ENCODE peak calls at places on chromosomes 12 and 14, in four cellular contexts. L is H1, O is HepG2, K is SK-N-SH. U is an unnamed sample.

GRCh38 chr12:92551853-92552397 is 150.9 kb upstream of the PLEKHG7 start:
- DNase-seq in O (no peak), L (no peak), K (no peak), U (no peak)

GRCh38 chr14:62468946-62469345 is 576.3 kb downstream of the KCNH5 start:
- DNase-seq in O (no peak), K (no peak), L (no peak), U (no peak)

GRCh38 chr14:90381011-90381790 is 15.6 kb upstream of the CALM1 start:
- DNase-seq in O (peak; percentile 24), K (no peak), L (no peak), U (no peak)

GRCh38 chr12:130337476-130338303 is at the start of gene PIWIL1:
- DNase-seq in L (no peak), O (no peak), K (peak; percentile 94), U (no peak)

GRCh38 chr12:12224240-12224940 is 42.5 kb downstream of the LRP6 start:
- DNase-seq in L (no peak), O (no peak), K (no peak), U (no peak)

GRCh38 chr14:79100578-79100977 is 930.4 kb downstream of the NRXN3 start:
- DNase-seq in O (no peak), K (no peak), L (no peak), U (no peak)

GRCh38 chr12:57836442-57837375 is 9.8 kb downstream of the CTDSP2 start:
- DNase-seq in O (no peak), L (no peak), K (no peak), U (no peak)

GRCh38 chr14:68730811-68731425 is 61.9 kb downstream of the ZFP36L1 start:
- DNase-seq in K (no peak), L (no peak), O (no peak), U (no peak)

GRCh38 chr12:77494306-77494705 is 336.4 kb upstream of the NAV3 start:
- DNase-seq in O (no peak), K (no peak), L (no peak), U (no peak)

GRCh38 chr12:116591608-116592115 is 32.5 kb downstream of the MAP1LC3B2 start:
- DNase-seq in O (no peak), L (no peak), K (no peak), U (no peak)

GRCh38 chr12:51666696-51667095 is 75.7 kb downstream of the SCN8A start:
- DNase-seq in O (no peak), L (no peak), K (no peak), U (no peak)

GRCh38 chr14:90820958-90821357 is 4.7 kb upstream of the TTC7B start:
- DNase-seq in O (no peak), L (no peak), K (no peak), U (no peak)

GRCh38 chr12:810635-811415 is 58.4 kb downstream of the WNK1 start:
- DNase-seq in K (no peak), L (no peak), O (no peak), U (no peak)

GRCh38 chr12:71662861-71663560 is 637 bp downstream of the ZFC3H1 start:
- DNase-seq in O (peak; percentile 22), K (peak; percentile 56), L (no peak), U (peak; percentile 57)
- TF ChIP-seq JUND in O (no peak), K (no peak), L (no peak), U (no peak)

GRCh38 chr14:99122521-99123125 is 149.4 kb downstream of the BCL11B start:
- DNase-seq in K (no peak), L (no peak), O (no peak), U (no peak)
- TF ChIP-seq JUND in K (no peak), L (no peak), O (no peak), U (no peak)

GRCh38 chr12:114746297-114747074 is 62.5 kb upstream of the TBX3 start:
- DNase-seq in O (no peak), L (no peak), K (no peak), U (no peak)
- TF ChIP-seq JUND in O (no peak), L (no peak), K (no peak), U (no peak)

GRCh38 chr12:80166751-80167150 is 67.4 kb downstream of the OTOGL start:
- DNase-seq in L (no peak), O (no peak), K (no peak), U (no peak)

GRCh38 chr12:80161612-80162011 is 62.3 kb downstream of the OTOGL start:
- DNase-seq in L (no peak), K (no peak), O (no peak), U (no peak)

GRCh38 chr12:80165741-80166140 is 66.4 kb downstream of the OTOGL start:
- DNase-seq in L (no peak), K (no peak), O (no peak), U (no peak)

GRCh38 chr12:80157640-80158039 is 58.3 kb downstream of the OTOGL start:
- DNase-seq in K (no peak), O (no peak), L (no peak), U (no peak)

DNA sequence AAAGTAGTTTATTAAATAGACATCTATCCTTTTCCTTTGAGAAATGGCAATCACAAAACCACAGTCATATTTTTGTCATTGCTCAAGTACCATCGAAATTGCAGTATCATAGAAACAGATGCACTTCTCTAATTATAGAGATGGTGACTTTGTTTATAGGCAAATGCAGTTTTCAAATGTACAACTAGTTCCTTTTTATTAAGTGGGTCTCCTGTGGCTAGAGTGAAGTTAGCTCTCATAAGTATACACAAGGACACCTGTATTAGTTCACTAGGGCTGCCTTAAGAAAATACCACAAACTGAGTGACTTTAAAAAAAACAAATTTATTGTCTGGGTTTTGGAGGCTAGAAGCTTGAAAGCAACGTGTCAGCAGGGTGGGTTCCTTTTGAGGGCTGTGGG is 62.8 kb downstream of the OTOGL start:
- DNase-seq in O (no peak), K (no peak), L (no peak), U (no peak)
- TF ChIP-seq JUND in O (no peak), K (no peak), L (no peak), U (no peak)

DNA sequence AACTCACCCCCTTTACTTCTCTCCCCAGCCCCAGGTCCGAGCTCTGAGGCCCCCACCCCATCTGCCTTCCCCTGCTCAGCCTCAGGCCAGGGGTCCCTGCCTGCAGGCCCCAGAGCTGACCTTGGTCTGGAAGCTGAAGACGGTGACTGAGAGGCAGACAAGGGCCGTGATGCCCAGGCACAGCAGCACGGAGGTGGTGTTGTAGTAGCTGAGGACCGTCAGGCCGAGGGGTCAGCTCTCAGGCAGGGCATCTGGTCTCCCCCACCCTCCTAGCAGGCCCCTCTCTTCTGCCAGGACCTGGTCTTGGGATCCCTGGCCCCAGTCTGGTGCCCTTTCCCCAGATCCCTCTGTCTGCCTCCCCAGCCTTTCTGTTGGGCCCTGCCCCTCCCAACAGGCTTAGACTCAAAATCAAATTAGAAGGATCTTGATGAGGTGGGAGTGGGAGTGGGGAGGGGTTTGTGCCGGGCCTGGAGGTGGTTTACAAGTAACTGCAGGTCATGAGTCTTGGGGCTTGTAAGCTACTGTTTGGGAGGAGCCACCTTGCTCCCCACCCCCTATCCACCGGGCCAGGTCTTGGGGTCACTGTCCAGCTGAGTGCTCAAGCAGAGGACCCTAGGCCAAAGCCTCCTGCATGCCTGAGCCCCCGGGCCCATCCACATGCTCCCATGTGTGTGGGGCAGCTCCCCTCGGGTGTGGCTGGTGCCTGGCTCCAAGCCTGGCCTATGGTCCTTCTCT is 14.2 kb downstream of the FAIM2 start:
- DNase-seq in K (no peak), L (no peak), O (no peak), U (no peak)
- TF ChIP-seq JUND in K (no peak), L (no peak), O (no peak), U (no peak)

GRCh38 chr14:104367811-104368750 is 211.5 kb upstream of the C14orf180 start:
- DNase-seq in K (peak; percentile 79), O (no peak), L (no peak), U (no peak)

GRCh38 chr14:104371031-104371430 is 208.5 kb upstream of the C14orf180 start:
- DNase-seq in O (no peak), L (no peak), K (no peak), U (no peak)

GRCh38 chr14:104370256-104370870 is 209.2 kb upstream of the C14orf180 start:
- DNase-seq in L (peak; percentile 13), O (peak; percentile 15), K (peak; percentile 80), U (peak; percentile 80)

GRCh38 chr14:104368751-104369100 is 210.8 kb upstream of the C14orf180 start:
- DNase-seq in L (no peak), K (no peak), O (no peak), U (no peak)

GRCh38 chr14:104369208-104369607 is 210.4 kb upstream of the C14orf180 start:
- DNase-seq in O (no peak), L (no peak), K (no peak), U (no peak)
- TF ChIP-seq JUND in O (no peak), L (no peak), K (no peak), U (no peak)

GRCh38 chr12:14811486-14811885 is 2.5 kb downstream of the SMCO3 start:
- DNase-seq in L (no peak), K (no peak), O (no peak), U (no peak)

GRCh38 chr12:14814082-14814481 is at the start of gene SMCO3:
- DNase-seq in O (no peak), L (no peak), K (no peak), U (no peak)

GRCh38 chr12:14810167-14810952 is 3.6 kb downstream of the SMCO3 start:
- DNase-seq in K (no peak), O (no peak), L (no peak), U (no peak)

DNA sequence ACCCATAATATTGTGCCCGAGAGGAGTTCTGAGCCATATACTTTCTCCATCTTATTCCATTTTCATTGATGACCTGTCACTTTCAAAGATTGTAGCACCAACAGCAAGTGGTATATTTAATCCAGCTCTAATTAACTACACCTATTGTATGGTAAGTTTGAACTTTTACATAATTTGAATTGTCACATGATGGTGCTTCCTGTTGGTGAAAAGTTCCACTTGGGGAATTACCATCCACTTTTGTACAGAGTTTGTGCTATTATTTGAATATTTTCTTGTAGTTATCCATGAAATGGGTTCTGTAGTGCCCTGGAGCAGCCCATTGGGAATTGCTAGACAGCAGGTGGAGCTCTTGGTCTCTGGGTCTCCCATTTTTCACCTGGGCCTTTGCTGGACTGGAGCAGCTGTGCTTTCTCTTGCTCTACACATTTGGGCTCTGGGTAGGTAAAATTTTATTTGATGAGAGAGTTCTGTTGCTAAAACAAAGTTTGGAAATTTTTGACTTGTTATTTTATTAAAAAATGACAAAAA is 3.0 kb downstream of the SMCO3 start:
- DNase-seq in K (no peak), L (no peak), O (peak; percentile 44), U (peak; percentile 62)
- TF ChIP-seq JUND in K (no peak), L (no peak), O (no peak), U (no peak)

DNA sequence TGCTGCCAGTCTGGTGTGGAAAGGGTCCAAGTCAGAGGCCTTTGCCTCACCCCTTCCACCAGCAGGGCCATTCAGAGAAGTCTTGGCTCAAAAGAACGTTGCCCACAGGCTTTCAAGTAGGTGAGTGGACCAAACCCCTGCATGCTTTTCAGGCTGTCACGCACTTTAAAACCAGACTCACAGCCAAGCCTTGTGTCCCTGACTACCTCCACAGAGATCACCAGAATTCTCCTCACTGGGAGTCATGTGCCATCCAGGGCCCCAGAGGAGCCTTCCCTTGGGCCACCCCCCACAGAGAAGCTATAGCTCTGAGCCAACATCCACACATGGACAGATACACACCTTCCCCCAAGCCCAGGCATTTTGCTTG is 283.1 kb downstream of the DPF3 start:
- DNase-seq in K (no peak), O (no peak), L (no peak), U (no peak)
- TF ChIP-seq JUND in K (no peak), O (no peak), L (no peak), U (no peak)

U was measured in T47D.